ENCODE peak calls at places on chromosomes 7 and 10, in nine cellular contexts. One of them, this sample, is unnamed.

GRCh38 chr7:158676898-158677297 is 27.7 kb downstream of the NCAPG2 start:
- DNase-seq in A172: no peak
- DNase-seq in activated CD4-positive, alpha-beta memory T cell treated with anti-CD3 and anti-CD28 coated beads for 36 hours: peak
- DNase-seq in sigmoid colon: no peak
- DNase-seq in NCI-H69: no peak
- DNase-seq in caudate nucleus: no peak
- DNase-seq in iris pigment epithelial cell: peak
- DNase-seq in activated naive CD4-positive, alpha-beta T cell: no peak
- DNase-seq in HFF-Myc: no peak
- DNase-seq in this sample: no peak

GRCh38 chr10:31490858-31491504 is 172.0 kb downstream of the ZEB1 start:
- DNase-seq in A172: peak
- DNase-seq in activated CD4-positive, alpha-beta memory T cell treated with anti-CD3 and anti-CD28 coated beads for 36 hours: no peak
- DNase-seq in sigmoid colon: no peak
- DNase-seq in NCI-H69: peak
- DNase-seq in caudate nucleus: no peak
- DNase-seq in iris pigment epithelial cell: peak
- DNase-seq in activated naive CD4-positive, alpha-beta T cell: no peak
- DNase-seq in HFF-Myc: peak
- DNase-seq in this sample: no peak

GRCh38 chr7:96400518-96400917 is 78.6 kb upstream of the SLC25A13 start:
- DNase-seq in A172: no peak
- DNase-seq in activated CD4-positive, alpha-beta memory T cell treated with anti-CD3 and anti-CD28 coated beads for 36 hours: no peak
- DNase-seq in sigmoid colon: no peak
- DNase-seq in NCI-H69: peak
- DNase-seq in caudate nucleus: no peak
- DNase-seq in iris pigment epithelial cell: no peak
- DNase-seq in activated naive CD4-positive, alpha-beta T cell: no peak
- DNase-seq in HFF-Myc: no peak
- DNase-seq in this sample: no peak

GRCh38 chr10:50653142-50653541 is 29.4 kb upstream of the SGMS1 start:
- DNase-seq in A172: peak
- DNase-seq in activated CD4-positive, alpha-beta memory T cell treated with anti-CD3 and anti-CD28 coated beads for 36 hours: peak
- DNase-seq in sigmoid colon: no peak
- DNase-seq in NCI-H69: peak
- DNase-seq in caudate nucleus: no peak
- DNase-seq in iris pigment epithelial cell: peak
- DNase-seq in activated naive CD4-positive, alpha-beta T cell: no peak
- DNase-seq in HFF-Myc: no peak
- DNase-seq in this sample: no peak

GRCh38 chr10:95346715-95347401 is 56.1 kb upstream of the PDLIM1 start:
- DNase-seq in A172: peak
- DNase-seq in activated CD4-positive, alpha-beta memory T cell treated with anti-CD3 and anti-CD28 coated beads for 36 hours: no peak
- DNase-seq in sigmoid colon: no peak
- DNase-seq in NCI-H69: no peak
- DNase-seq in caudate nucleus: no peak
- DNase-seq in iris pigment epithelial cell: peak
- DNase-seq in activated naive CD4-positive, alpha-beta T cell: no peak
- DNase-seq in HFF-Myc: no peak
- DNase-seq in this sample: no peak

GRCh38 chr10:72097448-72098300 is 9.3 kb upstream of the SPOCK2 start:
- DNase-seq in A172: peak
- DNase-seq in activated CD4-positive, alpha-beta memory T cell treated with anti-CD3 and anti-CD28 coated beads for 36 hours: no peak
- DNase-seq in sigmoid colon: no peak
- DNase-seq in NCI-H69: peak
- DNase-seq in caudate nucleus: no peak
- DNase-seq in iris pigment epithelial cell: peak
- DNase-seq in activated naive CD4-positive, alpha-beta T cell: no peak
- DNase-seq in HFF-Myc: no peak
- DNase-seq in this sample: no peak

GRCh38 chr7:155344618-155345433 is 47.1 kb downstream of the INSIG1 start:
- DNase-seq in A172: peak
- DNase-seq in activated CD4-positive, alpha-beta memory T cell treated with anti-CD3 and anti-CD28 coated beads for 36 hours: peak
- DNase-seq in sigmoid colon: peak
- DNase-seq in NCI-H69: peak
- DNase-seq in caudate nucleus: peak
- DNase-seq in iris pigment epithelial cell: peak
- DNase-seq in activated naive CD4-positive, alpha-beta T cell: peak
- DNase-seq in HFF-Myc: peak
- DNase-seq in this sample: peak

GRCh38 chr7:42014625-42015412 is 222.2 kb downstream of the GLI3 start:
- DNase-seq in A172: peak
- DNase-seq in activated CD4-positive, alpha-beta memory T cell treated with anti-CD3 and anti-CD28 coated beads for 36 hours: peak
- DNase-seq in sigmoid colon: no peak
- DNase-seq in NCI-H69: peak
- DNase-seq in caudate nucleus: no peak
- DNase-seq in iris pigment epithelial cell: peak
- DNase-seq in activated naive CD4-positive, alpha-beta T cell: no peak
- DNase-seq in HFF-Myc: no peak
- DNase-seq in this sample: no peak

GRCh38 chr7:8303904-8304528 is 42.0 kb upstream of the ICA1 start:
- DNase-seq in A172: no peak
- DNase-seq in activated CD4-positive, alpha-beta memory T cell treated with anti-CD3 and anti-CD28 coated beads for 36 hours: no peak
- DNase-seq in sigmoid colon: no peak
- DNase-seq in NCI-H69: no peak
- DNase-seq in caudate nucleus: no peak
- DNase-seq in iris pigment epithelial cell: no peak
- DNase-seq in activated naive CD4-positive, alpha-beta T cell: no peak
- DNase-seq in HFF-Myc: no peak
- DNase-seq in this sample: no peak

GRCh38 chr7:46754135-46754730 is 827.7 kb downstream of the TNS3 start:
- DNase-seq in A172: peak
- DNase-seq in activated CD4-positive, alpha-beta memory T cell treated with anti-CD3 and anti-CD28 coated beads for 36 hours: no peak
- DNase-seq in sigmoid colon: no peak
- DNase-seq in NCI-H69: no peak
- DNase-seq in caudate nucleus: no peak
- DNase-seq in iris pigment epithelial cell: peak
- DNase-seq in activated naive CD4-positive, alpha-beta T cell: no peak
- DNase-seq in HFF-Myc: no peak
- DNase-seq in this sample: no peak

GRCh38 chr7:152866791-152867481 is 107.4 kb downstream of the ACTR3B start:
- DNase-seq in A172: no peak
- DNase-seq in activated CD4-positive, alpha-beta memory T cell treated with anti-CD3 and anti-CD28 coated beads for 36 hours: no peak
- DNase-seq in sigmoid colon: no peak
- DNase-seq in NCI-H69: no peak
- DNase-seq in caudate nucleus: no peak
- DNase-seq in iris pigment epithelial cell: no peak
- DNase-seq in activated naive CD4-positive, alpha-beta T cell: no peak
- DNase-seq in HFF-Myc: no peak
- DNase-seq in this sample: peak

GRCh38 chr10:114504769-114505579 is 100.7 kb upstream of the AFAP1L2 start:
- DNase-seq in A172: no peak
- DNase-seq in activated CD4-positive, alpha-beta memory T cell treated with anti-CD3 and anti-CD28 coated beads for 36 hours: no peak
- DNase-seq in sigmoid colon: peak
- DNase-seq in NCI-H69: peak
- DNase-seq in caudate nucleus: no peak
- DNase-seq in iris pigment epithelial cell: peak
- DNase-seq in activated naive CD4-positive, alpha-beta T cell: no peak
- DNase-seq in HFF-Myc: peak
- DNase-seq in this sample: no peak

GRCh38 chr10:129870042-129870757 is 93.9 kb downstream of the EBF3 start:
- DNase-seq in A172: no peak
- DNase-seq in activated CD4-positive, alpha-beta memory T cell treated with anti-CD3 and anti-CD28 coated beads for 36 hours: no peak
- DNase-seq in sigmoid colon: peak
- DNase-seq in NCI-H69: peak
- DNase-seq in caudate nucleus: no peak
- DNase-seq in iris pigment epithelial cell: no peak
- DNase-seq in activated naive CD4-positive, alpha-beta T cell: no peak
- DNase-seq in HFF-Myc: no peak
- DNase-seq in this sample: no peak

GRCh38 chr10:102235991-102236390 is 5.3 kb downstream of the PITX3 start:
- DNase-seq in A172: no peak
- DNase-seq in activated CD4-positive, alpha-beta memory T cell treated with anti-CD3 and anti-CD28 coated beads for 36 hours: no peak
- DNase-seq in sigmoid colon: no peak
- DNase-seq in NCI-H69: no peak
- DNase-seq in caudate nucleus: no peak
- DNase-seq in iris pigment epithelial cell: no peak
- DNase-seq in activated naive CD4-positive, alpha-beta T cell: no peak
- DNase-seq in HFF-Myc: no peak
- DNase-seq in this sample: no peak

GRCh38 chr10:124591123-124591495 is 129.5 kb downstream of the LHPP start:
- DNase-seq in A172: no peak
- DNase-seq in activated CD4-positive, alpha-beta memory T cell treated with anti-CD3 and anti-CD28 coated beads for 36 hours: no peak
- DNase-seq in sigmoid colon: peak
- DNase-seq in NCI-H69: no peak
- DNase-seq in caudate nucleus: no peak
- DNase-seq in iris pigment epithelial cell: no peak
- DNase-seq in activated naive CD4-positive, alpha-beta T cell: no peak
- DNase-seq in HFF-Myc: no peak
- DNase-seq in this sample: peak

GRCh38 chr10:111481271-111482073 is 404.6 kb downstream of the ADRA2A start:
- DNase-seq in A172: no peak
- DNase-seq in activated CD4-positive, alpha-beta memory T cell treated with anti-CD3 and anti-CD28 coated beads for 36 hours: no peak
- DNase-seq in sigmoid colon: no peak
- DNase-seq in NCI-H69: peak
- DNase-seq in caudate nucleus: no peak
- DNase-seq in iris pigment epithelial cell: no peak
- DNase-seq in activated naive CD4-positive, alpha-beta T cell: no peak
- DNase-seq in HFF-Myc: no peak
- DNase-seq in this sample: no peak

This sample was measured in spleen.